ENCODE peak calls at places on chromosomes 12 and 14, in eight cellular contexts. S is breast epithelium, K is endothelial cell of umbilical vein, J is testis, F is esophagus squamous epithelium, P is uterus, E is prostate gland, V is GM12878. O is an unnamed sample.

GRCh38 chr12:71430756-71431155 is 8.8 kb upstream of the LGR5 start:
- DNase-seq in S (no peak), K (no peak), J (no peak), F (no peak), P (no peak), E (no peak), V (no peak), O (no peak)

GRCh38 chr14:99568567-99569560 is 35.1 kb downstream of the CCDC85C start:
- DNase-seq in S (no peak), K (peak; percentile 25), J (peak; percentile 76), F (no peak), P (peak; percentile 75), E (peak; percentile 65), V (no peak), O (no peak)

GRCh38 chr12:66695130-66695529 is 16.3 kb upstream of the GRIP1 start:
- DNase-seq in S (no peak), K (no peak), J (no peak), F (no peak), P (no peak), E (no peak), V (no peak), O (no peak)

GRCh38 chr12:126663304-126664094 is 1598.3 kb downstream of the AACS start:
- DNase-seq in S (no peak), K (no peak), J (peak; percentile 36), F (no peak), P (no peak), E (no peak), V (no peak), O (no peak)

GRCh38 chr12:92412931-92413685 is 267.5 kb upstream of the BTG1 start:
- DNase-seq in S (no peak), K (no peak), J (no peak), F (no peak), P (no peak), E (no peak), V (no peak), O (no peak)

GRCh38 chr14:22071001-22071400 is 397.4 kb upstream of the OR4E1 start:
- DNase-seq in S (no peak), K (no peak), J (no peak), F (no peak), P (no peak), E (no peak), V (peak; percentile 38), O (no peak)

GRCh38 chr12:92462049-92462448 is 240.7 kb upstream of the PLEKHG7 start:
- DNase-seq in S (no peak), K (no peak), J (no peak), F (no peak), P (no peak), E (no peak), V (peak; percentile 96), O (no peak)

GRCh38 chr12:124915249-124916236 is 1.1 kb upstream of the UBC start:
- DNase-seq in S (peak; percentile 59), K (peak; percentile 50), J (peak; percentile 51), F (no peak), P (no peak), E (peak; percentile 46), V (no peak), O (peak; percentile 62)

GRCh38 chr14:26887842-26888241 is 290.0 kb upstream of the NOVA1 start:
- DNase-seq in S (no peak), K (no peak), J (peak; percentile 42), F (no peak), P (no peak), E (no peak), V (no peak), O (peak; percentile 27)

GRCh38 chr14:68757618-68758081 is 35.2 kb downstream of the ZFP36L1 start:
- DNase-seq in S (no peak), K (no peak), J (peak; percentile 41), F (no peak), P (no peak), E (no peak), V (no peak), O (peak; percentile 70)

GRCh38 chr12:109753054-109753401 is 39.4 kb downstream of the FAM222A start:
- DNase-seq in S (no peak), K (no peak), J (no peak), F (no peak), P (no peak), E (no peak), V (no peak), O (no peak)

GRCh38 chr14:29463727-29464370 is 463.8 kb downstream of the PRKD1 start:
- DNase-seq in S (no peak), K (no peak), J (no peak), F (no peak), P (no peak), E (no peak), V (no peak), O (no peak)

GRCh38 chr14:51023964-51024363 is 70.9 kb downstream of the TRIM9 start:
- DNase-seq in S (no peak), K (no peak), J (no peak), F (no peak), P (no peak), E (no peak), V (no peak), O (no peak)

DNA sequence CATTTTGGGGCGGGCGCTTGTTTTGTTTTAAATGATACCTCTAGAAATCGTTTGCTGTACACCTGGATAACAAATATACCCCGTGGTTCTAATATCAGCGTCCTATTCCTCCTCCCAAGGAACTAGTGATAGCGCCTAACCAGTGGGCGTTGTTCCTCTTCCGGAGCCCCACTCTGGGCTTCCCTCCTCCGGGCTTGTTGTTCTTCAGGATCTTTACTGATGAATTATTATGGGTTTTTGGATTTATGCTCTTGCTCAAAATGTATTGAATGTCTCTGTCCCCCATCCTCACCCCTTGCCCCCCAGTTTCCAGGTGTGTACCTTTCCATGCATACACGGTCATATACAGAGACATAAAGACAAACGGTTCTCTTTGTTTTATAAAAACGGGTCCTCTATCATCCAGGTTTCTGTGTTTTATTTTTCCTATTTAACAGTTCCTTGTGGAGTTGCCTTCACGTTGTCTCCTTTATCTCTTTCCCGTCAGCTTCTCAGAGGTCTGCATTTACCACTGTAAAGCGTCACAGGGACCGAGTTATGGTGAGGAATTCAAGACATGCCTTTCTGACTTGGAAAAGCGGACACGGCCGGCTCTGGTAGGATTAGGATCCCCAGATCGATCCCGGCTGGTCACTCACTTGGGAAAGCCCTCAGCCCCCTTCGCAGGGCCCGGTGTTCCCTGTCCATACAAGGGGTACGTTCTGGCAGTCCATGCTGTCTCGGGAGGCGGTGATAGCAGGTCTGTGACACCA is 655 bp upstream of the PLEKHG3 start:
- DNase-seq in S (no peak), K (peak; percentile 10), J (no peak), F (no peak), P (no peak), E (no peak), V (no peak), O (no peak)
- TF ChIP-seq POLR2A in S (no peak), K (no peak), J (no peak), F (no peak), P (no peak), E (peak; percentile 31), V (no peak), O (no peak)

GRCh38 chr12:65524666-65525065 is 246.2 kb downstream of the MSRB3 start:
- DNase-seq in S (no peak), K (peak; percentile 14), J (no peak), F (no peak), P (no peak), E (no peak), V (no peak), O (no peak)

GRCh38 chr12:65522956-65523857 is 244.7 kb downstream of the MSRB3 start:
- DNase-seq in S (no peak), K (peak; percentile 74), J (no peak), F (no peak), P (no peak), E (no peak), V (no peak), O (no peak)

GRCh38 chr12:65520658-65521057 is 242.2 kb downstream of the MSRB3 start:
- DNase-seq in S (no peak), K (no peak), J (no peak), F (no peak), P (no peak), E (no peak), V (no peak), O (no peak)

GRCh38 chr12:65517656-65518210 is 239.2 kb downstream of the MSRB3 start:
- DNase-seq in S (no peak), K (no peak), J (no peak), F (no peak), P (no peak), E (no peak), V (no peak), O (no peak)

GRCh38 chr12:65518771-65519170 is 240.3 kb downstream of the MSRB3 start:
- DNase-seq in S (no peak), K (no peak), J (no peak), F (no peak), P (no peak), E (no peak), V (no peak), O (no peak)
- TF ChIP-seq CTCF in S (no peak), K (no peak), J (no peak), F (no peak), P (no peak), E (no peak), V (no peak), O (no peak)

GRCh38 chr12:56127888-56128668 is at the start of gene ESYT1:
- DNase-seq in S (peak; percentile 100), K (peak; percentile 100), J (peak; percentile 99), F (peak; percentile 98), P (peak; percentile 100), E (peak; percentile 99), V (peak; percentile 98), O (peak; percentile 99)

GRCh38 chr12:56127485-56127887 is 581 bp upstream of the ESYT1 start:
- DNase-seq in S (no peak), K (no peak), J (no peak), F (no peak), P (no peak), E (no peak), V (no peak), O (no peak)

GRCh38 chr12:56128669-56129209 is 672 bp downstream of the ESYT1 start:
- DNase-seq in S (no peak), K (peak; percentile 44), J (peak; percentile 36), F (no peak), P (no peak), E (peak; percentile 33), V (no peak), O (peak; percentile 39)

GRCh38 chr12:56130876-56131275 is 2.8 kb downstream of the ESYT1 start:
- DNase-seq in S (no peak), K (no peak), J (no peak), F (no peak), P (no peak), E (no peak), V (no peak), O (no peak)

GRCh38 chr12:56129210-56129691 is 1.2 kb downstream of the ESYT1 start:
- DNase-seq in S (peak; percentile 62), K (peak; percentile 51), J (peak; percentile 73), F (no peak), P (peak; percentile 72), E (peak; percentile 45), V (no peak), O (peak; percentile 28)
- TF ChIP-seq POLR2A in S (no peak), K (peak; percentile 32), J (no peak), F (no peak), P (no peak), E (peak; percentile 47), V (peak; percentile 78), O (peak; percentile 57)

GRCh38 chr12:121916719-121917118 is 1.7 kb upstream of the CFAP251 start:
- DNase-seq in S (no peak), K (peak; percentile 22), J (peak; percentile 33), F (no peak), P (peak; percentile 25), E (no peak), V (no peak), O (no peak)
- TF ChIP-seq CTCF in S (no peak), K (peak; percentile 17), J (no peak), F (no peak), P (no peak), E (no peak), V (peak; percentile 29), O (no peak)

O was measured in gastrocnemius medialis.